ENCODE peak calls at places on chromosomes 1 and 21, in six cellular contexts. F is left lung, I is testis, H is esophagus squamous epithelium, K is ovary, X is fibroblast of lung. L is an unnamed sample. For H3K4me1, the result is how much of the 10 kb centered on the place peaks cover.

GRCh38 chr1:51671527-51672325 is 54.8 kb downstream of the OSBPL9 start:
- DNase-seq in F (no peak), I (no peak), H (no peak), K (no peak), X (peak), L (no peak)

GRCh38 chr1:228265167-228265566 is 57.3 kb downstream of the OBSCN start:
- DNase-seq in F (no peak), I (no peak), H (no peak), K (no peak), X (peak), L (no peak)

GRCh38 chr1:204812842-204813241 is 57.8 kb upstream of the NFASC start:
- DNase-seq in F (no peak), I (no peak), H (no peak), K (no peak), X (no peak), L (no peak)

GRCh38 chr1:59596432-59596831 is 218.3 kb upstream of the HOOK1 start:
- DNase-seq in F (no peak), I (no peak), H (no peak), K (no peak), X (peak), L (no peak)

GRCh38 chr1:19643602-19644419 is at the start of gene NBL1:
- DNase-seq in F (no peak), I (peak), H (no peak), K (peak), X (peak), L (peak)

GRCh38 chr1:194295690-194296089 is 1109.3 kb upstream of the B3GALT2 start:
- DNase-seq in F (no peak), I (no peak), H (no peak), K (no peak), X (peak), L (peak)

GRCh38 chr1:27564710-27565649 is 39.0 kb downstream of the AHDC1 start:
- DNase-seq in F (no peak), I (no peak), H (no peak), K (peak), X (no peak), L (no peak)

GRCh38 chr1:184624051-184624450 is 130.6 kb downstream of the EDEM3 start:
- DNase-seq in F (no peak), I (no peak), H (no peak), K (no peak), X (no peak), L (no peak)

GRCh38 chr1:204484948-204485347 is 9.7 kb downstream of the PIK3C2B start:
- DNase-seq in F (no peak), I (no peak), H (no peak), K (no peak), X (no peak), L (no peak)

GRCh38 chr1:234882898-234883297 is 245.7 kb downstream of the TOMM20 start:
- DNase-seq in F (no peak), I (no peak), H (no peak), K (no peak), X (no peak), L (no peak)
- H3K4me1 ChIP-seq in F (under half), I (under half), H (under half), K (under half), X (under half), L (under half)

GRCh38 chr21:45410865-45411809 is 6.2 kb downstream of the COL18A1 start:
- DNase-seq in F (peak), I (peak), H (no peak), K (peak), X (no peak), L (no peak)
- H3K4me1 ChIP-seq in F (under half), I (half or more), H (under half), K (under half), X (under half), L (under half)

DNA sequence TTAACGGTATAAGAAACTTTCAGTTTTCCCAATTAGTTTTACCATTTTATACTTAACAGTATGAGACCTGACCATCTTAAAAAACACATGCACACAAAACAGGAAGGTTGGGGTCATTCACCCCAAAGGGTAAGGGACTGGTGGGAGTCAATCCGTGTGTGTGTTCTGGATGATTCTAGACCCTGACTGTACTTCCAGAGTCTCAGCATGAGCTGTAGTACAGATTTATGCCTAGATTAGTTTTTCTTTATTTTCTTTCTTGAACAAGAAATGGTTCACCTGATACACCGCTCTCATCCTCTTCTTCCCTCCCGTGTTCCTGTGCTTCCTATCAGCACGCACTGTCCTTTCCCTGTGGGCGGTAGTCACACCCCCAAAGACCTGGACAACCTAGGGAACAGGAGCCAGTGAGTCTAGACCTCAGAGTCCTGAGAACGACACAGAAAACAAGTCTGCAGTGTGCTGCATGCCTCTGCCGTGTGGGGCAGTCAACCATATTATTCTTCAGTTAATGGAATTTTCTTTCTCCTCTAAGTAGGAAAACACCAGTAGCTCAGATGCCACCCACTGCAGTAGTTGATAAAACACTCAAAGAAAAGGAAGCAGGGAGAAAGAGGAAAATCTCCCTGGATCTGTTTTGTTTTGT is 38.9 kb upstream of the MRPS6 start:
- DNase-seq in F (no peak), I (no peak), H (no peak), K (no peak), X (no peak), L (no peak)
- H3K4me1 ChIP-seq in F (under half), I (under half), H (under half), K (under half), X (under half), L (under half)

GRCh38 chr1:92480200-92480812 is 6.4 kb downstream of the GFI1 start:
- DNase-seq in F (peak), I (peak), H (no peak), K (no peak), X (no peak), L (no peak)
- H3K4me1 ChIP-seq in F (under half), I (under half), H (under half), K (under half), X (under half), L (under half)

GRCh38 chr1:92990828-92991227 is 29.6 kb upstream of the DIPK1A start:
- DNase-seq in F (no peak), I (no peak), H (no peak), K (no peak), X (no peak), L (no peak)
- H3K4me1 ChIP-seq in F (under half), I (under half), H (under half), K (under half), X (under half), L (under half)

GRCh38 chr1:8567146-8567545 is 249.2 kb downstream of the SLC45A1 start:
- DNase-seq in F (no peak), I (no peak), H (no peak), K (no peak), X (peak), L (no peak)
- H3K4me1 ChIP-seq in F (under half), I (under half), H (under half), K (under half), X (under half), L (under half)

GRCh38 chr1:214072758-214073157 is 85.0 kb downstream of the PROX1 start:
- DNase-seq in F (no peak), I (no peak), H (no peak), K (no peak), X (no peak), L (no peak)
- H3K4me1 ChIP-seq in F (under half), I (under half), H (under half), K (under half), X (under half), L (under half)

GRCh38 chr1:234772345-234773147 is 162.6 kb upstream of the IRF2BP2 start:
- DNase-seq in F (peak), I (no peak), H (peak), K (no peak), X (peak), L (peak)
- H3K4me1 ChIP-seq in F (under half), I (under half), H (under half), K (under half), X (under half), L (under half)